ENCODE peak calls at places on chromosomes 13 and 19, in eight cellular contexts. Y, C, T, F, G, A, J and D are unnamed samples.

GRCh38 chr19:54674021-54674617 is 11.3 kb downstream of the LILRB4 start:
- DNase-seq in Y (peak; percentile 66), C (no peak), T (peak; percentile 59), F (no peak), G (no peak), A (peak; percentile 14), J (peak; percentile 63), D (peak; percentile 48)

GRCh38 chr13:92804346-92804745 is 422.3 kb upstream of the GPC6 start:
- DNase-seq in Y (no peak), C (no peak), T (peak; percentile 39), F (no peak), G (no peak), A (no peak), J (no peak), D (no peak)

GRCh38 chr13:30618186-30618937 is 642 bp downstream of the USPL1 start:
- DNase-seq in Y (no peak), C (peak; percentile 46), T (no peak), F (peak; percentile 14), G (no peak), A (no peak), J (peak; percentile 52), D (peak; percentile 20)

GRCh38 chr13:36979361-36980040 is 19.6 kb downstream of the ALG5 start:
- DNase-seq in Y (no peak), C (no peak), T (peak; percentile 25), F (no peak), G (no peak), A (no peak), J (no peak), D (no peak)

GRCh38 chr13:66700336-66700735 is 529.8 kb downstream of the PCDH9 start:
- DNase-seq in Y (no peak), C (no peak), T (peak; percentile 9), F (no peak), G (no peak), A (no peak), J (no peak), D (no peak)

GRCh38 chr19:48244289-48244688 is 11.4 kb downstream of the CARD8 start:
- DNase-seq in Y (no peak), C (no peak), T (peak; percentile 58), F (no peak), G (no peak), A (no peak), J (peak; percentile 31), D (no peak)

GRCh38 chr13:98934243-98934642 is 43.6 kb downstream of the DOCK9 start:
- DNase-seq in Y (no peak), C (no peak), T (no peak), F (no peak), G (no peak), A (no peak), J (no peak), D (no peak)

GRCh38 chr19:29753190-29753933 is 38.3 kb upstream of the C19orf12 start:
- DNase-seq in Y (no peak), C (no peak), T (no peak), F (no peak), G (no peak), A (no peak), J (no peak), D (no peak)

GRCh38 chr19:29735821-29736220 is 20.8 kb upstream of the C19orf12 start:
- DNase-seq in Y (peak; percentile 31), C (no peak), T (no peak), F (no peak), G (no peak), A (no peak), J (no peak), D (no peak)

GRCh38 chr13:79742923-79743322 is 262.0 kb downstream of the NDFIP2 start:
- DNase-seq in Y (no peak), C (no peak), T (no peak), F (no peak), G (no peak), A (no peak), J (no peak), D (no peak)

GRCh38 chr19:38880076-38880881 is 2.2 kb upstream of the RINL start:
- DNase-seq in Y (no peak), C (no peak), T (no peak), F (no peak), G (no peak), A (no peak), J (no peak), D (no peak)

GRCh38 chr13:98451676-98452105 is 125.2 kb downstream of the STK24 start:
- DNase-seq in Y (no peak), C (peak; percentile 47), T (peak; percentile 81), F (no peak), G (no peak), A (no peak), J (no peak), D (no peak)

GRCh38 chr13:51249767-51250741 is 27.9 kb downstream of the FAM124A start:
- DNase-seq in Y (no peak), C (no peak), T (peak; percentile 10), F (no peak), G (no peak), A (no peak), J (peak; percentile 36), D (peak; percentile 64)

GRCh38 chr19:52226652-52227051 is 36.8 kb downstream of the PPP2R1A start:
- DNase-seq in Y (no peak), C (no peak), T (no peak), F (no peak), G (no peak), A (no peak), J (no peak), D (no peak)

GRCh38 chr19:32819415-32820400 is 49.9 kb downstream of the SLC7A9 start:
- DNase-seq in Y (no peak), C (no peak), T (no peak), F (no peak), G (no peak), A (no peak), J (no peak), D (no peak)

GRCh38 chr13:112066624-112067004 is 335 bp upstream of the SOX1 start:
- DNase-seq in Y (no peak), C (peak; percentile 28), T (no peak), F (peak; percentile 80), G (peak; percentile 60), A (no peak), J (no peak), D (no peak)

GRCh38 chr19:21677696-21678418 is 89.5 kb downstream of the ZNF100 start:
- DNase-seq in Y (no peak), C (no peak), T (no peak), F (no peak), G (no peak), A (no peak), J (no peak), D (no peak)

GRCh38 chr13:49307365-49307764 is 59.6 kb downstream of the CDADC1 start:
- DNase-seq in Y (no peak), C (no peak), T (peak; percentile 5), F (no peak), G (no peak), A (no peak), J (no peak), D (no peak)

GRCh38 chr13:108268713-108269112 is 805 bp upstream of the TNFSF13B start:
- DNase-seq in Y (no peak), C (no peak), T (no peak), F (no peak), G (no peak), A (no peak), J (no peak), D (no peak)

GRCh38 chr13:73722120-73722519 is 412.1 kb downstream of the KLF12 start:
- DNase-seq in Y (peak; percentile 21), C (no peak), T (peak; percentile 67), F (no peak), G (no peak), A (no peak), J (peak; percentile 3), D (peak; percentile 39)
- TF ChIP-seq CTCF in Y (peak; percentile 35), C (no peak), T (peak; percentile 42), F (peak; percentile 38), G (no peak), A (no peak), J (peak; percentile 52), D (peak; percentile 51)

DNA sequence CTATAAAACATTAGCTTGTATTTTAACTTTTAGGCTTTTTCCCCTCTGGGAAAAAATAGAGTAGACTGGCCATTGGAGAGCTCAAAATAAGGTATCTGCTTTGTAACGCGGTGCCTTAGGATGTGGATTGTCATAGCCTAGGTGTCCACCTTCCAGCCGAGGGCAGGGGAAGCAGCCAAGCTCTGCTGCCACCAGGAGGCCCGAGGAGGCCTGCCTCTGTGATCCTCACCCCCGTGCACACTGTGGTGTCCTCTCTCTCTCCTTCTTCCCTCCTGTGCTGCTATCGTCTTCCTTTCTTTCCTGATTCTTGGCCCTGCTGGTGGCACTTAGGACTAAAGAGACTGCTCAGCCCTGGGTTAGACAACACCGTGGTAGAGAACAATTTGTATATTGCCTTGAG is 11.3 kb downstream of the HNRNPM start:
- DNase-seq in Y (peak; percentile 47), C (no peak), T (no peak), F (no peak), G (no peak), A (no peak), J (no peak), D (no peak)
- TF ChIP-seq CTCF in Y (no peak), C (no peak), T (peak; percentile 33), F (peak; percentile 23), G (no peak), A (no peak), J (peak; percentile 15), D (no peak)

DNA sequence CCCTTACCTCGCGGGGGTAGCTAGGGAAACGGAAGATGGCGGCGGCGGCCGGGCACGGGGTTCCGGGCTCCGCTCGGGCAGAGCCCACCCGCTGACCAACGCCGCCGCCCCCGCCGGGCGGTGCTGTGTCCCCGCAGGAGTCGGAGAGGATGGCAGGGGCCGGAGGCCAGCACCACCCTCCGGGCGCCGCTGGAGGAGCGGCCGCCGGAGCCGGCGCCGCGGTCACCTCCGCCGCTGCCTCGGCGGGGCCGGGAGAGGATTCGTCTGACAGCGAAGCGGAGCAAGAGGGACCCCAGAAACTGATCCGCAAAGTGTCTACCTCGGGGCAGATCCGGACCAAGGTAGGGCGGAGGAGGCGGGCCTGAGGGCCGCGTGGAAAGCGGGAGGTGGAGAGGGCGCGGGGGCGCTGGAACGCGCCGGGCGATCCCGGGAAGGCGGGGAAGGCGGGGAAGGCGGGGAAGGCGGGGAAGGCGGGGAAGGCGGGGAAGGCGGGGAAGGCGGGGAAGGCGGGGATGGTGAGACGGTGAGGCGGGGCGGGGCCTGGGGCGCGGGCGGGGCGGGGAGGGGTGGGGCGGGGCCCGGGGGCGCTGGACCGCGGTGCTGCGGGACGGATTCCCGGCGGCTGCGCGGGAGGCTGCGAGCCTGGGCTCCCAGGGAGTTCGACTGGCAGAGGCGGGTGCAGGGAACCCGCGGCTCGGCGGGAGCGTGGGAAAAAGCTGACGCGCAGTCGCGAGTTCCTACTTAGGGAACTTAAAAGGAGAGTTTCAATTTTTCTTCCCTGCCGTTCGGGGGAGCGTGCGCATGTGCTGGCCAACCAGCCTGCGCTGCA is at the start of gene DGKH:
- DNase-seq in Y (peak; percentile 70), C (peak; percentile 89), T (peak; percentile 66), F (peak; percentile 83), G (peak; percentile 92), A (peak; percentile 77), J (peak; percentile 48), D (peak; percentile 86)
- TF ChIP-seq CTCF in Y (peak; percentile 15), C (peak; percentile 10), T (no peak), F (peak; percentile 10), G (no peak), A (no peak), J (no peak), D (peak; percentile 33)

DNA sequence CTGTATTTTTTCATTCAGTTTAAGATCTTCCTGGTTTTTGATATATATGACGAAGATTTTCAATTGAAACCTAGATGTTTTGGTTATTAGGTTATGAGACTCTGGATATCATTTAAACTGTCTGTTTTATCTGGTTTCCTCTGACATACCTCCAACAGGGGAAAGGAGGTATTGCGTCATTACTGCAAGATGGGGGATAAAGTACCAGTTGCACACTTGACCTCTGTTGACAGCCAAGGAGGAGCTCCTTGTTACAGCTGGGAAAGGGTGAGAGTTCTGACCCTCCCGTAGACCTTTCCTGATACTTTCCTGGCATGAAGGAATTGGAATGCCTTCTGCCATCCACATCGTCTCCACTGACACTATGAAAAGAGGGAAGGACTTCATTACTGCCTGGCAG is 82.0 kb upstream of the SHISA2 start:
- DNase-seq in Y (no peak), C (no peak), T (peak; percentile 1), F (no peak), G (no peak), A (no peak), J (no peak), D (no peak)
- TF ChIP-seq CTCF in Y (no peak), C (no peak), T (no peak), F (no peak), G (no peak), A (no peak), J (peak; percentile 23), D (no peak)